ENCODE peak calls at places on chromosomes 6 and 20, in six cellular contexts. One of them, this sample, is unnamed.
A peak's percentile ranks its signal among the peaks of the same experiment; 100 is the strongest.

GRCh38 chr6:1383729-1384548 is 5.4 kb upstream of the FOXF2 start:
- DNase-seq in nephron progenitor cell: peak; percentile 45
- DNase-seq in GM20000: peak; percentile 31
- DNase-seq in NCI-H2081: no peak
- DNase-seq in SK-N-MC: no peak
- DNase-seq in COR-L47: no peak
- DNase-seq in this sample: no peak

GRCh38 chr6:29818892-29819291 is 8.7 kb upstream of the HLA-G start:
- DNase-seq in COR-L47: no peak
- DNase-seq in GM20000: no peak
- DNase-seq in nephron progenitor cell: no peak
- DNase-seq in SK-N-MC: no peak
- DNase-seq in NCI-H2081: no peak
- DNase-seq in this sample: no peak

GRCh38 chr6:25788305-25788922 is 33.9 kb downstream of the SLC17A4 start:
- DNase-seq in COR-L47: peak; percentile 24
- DNase-seq in nephron progenitor cell: peak; percentile 28
- DNase-seq in NCI-H2081: peak; percentile 4
- DNase-seq in GM20000: peak; percentile 25
- DNase-seq in SK-N-MC: peak; percentile 14
- DNase-seq in this sample: peak; percentile 29

GRCh38 chr6:111609827-111610526 is 4.3 kb upstream of the TRAF3IP2 start:
- DNase-seq in COR-L47: no peak
- DNase-seq in NCI-H2081: no peak
- DNase-seq in SK-N-MC: no peak
- DNase-seq in GM20000: no peak
- DNase-seq in nephron progenitor cell: no peak
- DNase-seq in this sample: no peak

GRCh38 chr20:47784599-47785320 is 521 bp downstream of the SULF2 start:
- DNase-seq in SK-N-MC: no peak
- DNase-seq in nephron progenitor cell: peak; percentile 66
- DNase-seq in GM20000: peak; percentile 55
- DNase-seq in NCI-H2081: no peak
- DNase-seq in COR-L47: no peak
- DNase-seq in this sample: peak; percentile 34

GRCh38 chr6:162921062-162921461 is 193.3 kb downstream of the PACRG start:
- DNase-seq in GM20000: no peak
- DNase-seq in nephron progenitor cell: no peak
- DNase-seq in NCI-H2081: no peak
- DNase-seq in COR-L47: no peak
- DNase-seq in SK-N-MC: no peak
- DNase-seq in this sample: no peak

GRCh38 chr6:78810698-78811097 is 56.7 kb upstream of the IRAK1BP1 start:
- DNase-seq in NCI-H2081: no peak
- DNase-seq in COR-L47: no peak
- DNase-seq in nephron progenitor cell: no peak
- DNase-seq in GM20000: no peak
- DNase-seq in SK-N-MC: no peak
- DNase-seq in this sample: peak; percentile 99

GRCh38 chr6:150091466-150091865 is 22.5 kb upstream of the ULBP3 start:
- DNase-seq in NCI-H2081: peak; percentile 15
- DNase-seq in GM20000: no peak
- DNase-seq in nephron progenitor cell: no peak
- DNase-seq in SK-N-MC: peak; percentile 66
- DNase-seq in COR-L47: no peak
- DNase-seq in this sample: no peak

GRCh38 chr6:133546098-133546497 is 304.9 kb downstream of the EYA4 start:
- DNase-seq in COR-L47: no peak
- DNase-seq in SK-N-MC: no peak
- DNase-seq in NCI-H2081: no peak
- DNase-seq in GM20000: no peak
- DNase-seq in nephron progenitor cell: no peak
- DNase-seq in this sample: no peak

GRCh38 chr20:1895674-1896496 is 678 bp downstream of the SIRPA start:
- DNase-seq in NCI-H2081: no peak
- DNase-seq in SK-N-MC: no peak
- DNase-seq in nephron progenitor cell: no peak
- DNase-seq in GM20000: peak; percentile 44
- DNase-seq in COR-L47: no peak
- DNase-seq in this sample: no peak